ENCODE peak calls at places on chromosomes 2 and 18, in nine cellular contexts. One of them, this sample, is unnamed. For H3K9me3, the result is how much of the 10 kb centered on the place peaks cover.

GRCh38 chr2:124485659-124486058 is 460.6 kb downstream of the CNTNAP5 start:
- DNase-seq in trophoblast cell: no peak
- DNase-seq in MM.1S: no peak
- DNase-seq in thoracic aorta: no peak
- DNase-seq in upper lobe of left lung: no peak
- DNase-seq in neural progenitor cell: no peak
- DNase-seq in fibroblast of lung: no peak
- DNase-seq in pancreas: no peak
- DNase-seq in GM23248: no peak
- DNase-seq in this sample: no peak

GRCh38 chr2:182077451-182078142 is 91.9 kb downstream of the PPP1R1C start:
- DNase-seq in trophoblast cell: peak
- DNase-seq in MM.1S: peak
- DNase-seq in thoracic aorta: no peak
- DNase-seq in upper lobe of left lung: peak
- DNase-seq in neural progenitor cell: peak
- DNase-seq in fibroblast of lung: peak
- DNase-seq in pancreas: peak
- DNase-seq in GM23248: peak
- DNase-seq in this sample: no peak

GRCh38 chr18:56638232-56639093 is at the start of gene TXNL1:
- DNase-seq in trophoblast cell: peak
- DNase-seq in MM.1S: peak
- DNase-seq in thoracic aorta: peak
- DNase-seq in upper lobe of left lung: peak
- DNase-seq in neural progenitor cell: peak
- DNase-seq in fibroblast of lung: peak
- DNase-seq in pancreas: peak
- DNase-seq in GM23248: peak
- DNase-seq in this sample: peak

GRCh38 chr2:109369671-109370191 is 240.7 kb downstream of the SH3RF3 start:
- DNase-seq in trophoblast cell: no peak
- DNase-seq in MM.1S: no peak
- DNase-seq in thoracic aorta: no peak
- DNase-seq in upper lobe of left lung: peak
- DNase-seq in neural progenitor cell: no peak
- DNase-seq in fibroblast of lung: no peak
- DNase-seq in pancreas: no peak
- DNase-seq in GM23248: no peak
- DNase-seq in this sample: no peak

GRCh38 chr18:8890957-8891464 is 185.7 kb downstream of the MTCL1 start:
- DNase-seq in trophoblast cell: peak
- DNase-seq in MM.1S: no peak
- DNase-seq in thoracic aorta: no peak
- DNase-seq in upper lobe of left lung: no peak
- DNase-seq in neural progenitor cell: peak
- DNase-seq in fibroblast of lung: peak
- DNase-seq in pancreas: peak
- DNase-seq in GM23248: peak
- DNase-seq in this sample: no peak

GRCh38 chr2:202643012-202643858 is 8.5 kb downstream of the FAM117B start:
- DNase-seq in trophoblast cell: no peak
- DNase-seq in MM.1S: no peak
- DNase-seq in thoracic aorta: no peak
- DNase-seq in upper lobe of left lung: no peak
- DNase-seq in neural progenitor cell: no peak
- DNase-seq in fibroblast of lung: no peak
- DNase-seq in pancreas: no peak
- DNase-seq in GM23248: no peak
- DNase-seq in this sample: no peak

GRCh38 chr18:24075731-24076130 is 61.2 kb downstream of the TTC39C start:
- DNase-seq in trophoblast cell: no peak
- DNase-seq in MM.1S: no peak
- DNase-seq in thoracic aorta: no peak
- DNase-seq in upper lobe of left lung: no peak
- DNase-seq in neural progenitor cell: no peak
- DNase-seq in fibroblast of lung: no peak
- DNase-seq in pancreas: no peak
- DNase-seq in GM23248: peak
- DNase-seq in this sample: no peak

GRCh38 chr2:237563816-237564215 is 2.6 kb upstream of the PRLH start:
- DNase-seq in trophoblast cell: no peak
- DNase-seq in MM.1S: no peak
- DNase-seq in thoracic aorta: no peak
- DNase-seq in upper lobe of left lung: no peak
- DNase-seq in neural progenitor cell: peak
- DNase-seq in fibroblast of lung: peak
- DNase-seq in pancreas: peak
- DNase-seq in GM23248: peak
- DNase-seq in this sample: no peak

GRCh38 chr2:151238527-151239487 is 22.9 kb downstream of the RBM43 start:
- DNase-seq in trophoblast cell: peak
- DNase-seq in MM.1S: peak
- DNase-seq in thoracic aorta: no peak
- DNase-seq in upper lobe of left lung: peak
- DNase-seq in neural progenitor cell: peak
- DNase-seq in fibroblast of lung: peak
- DNase-seq in pancreas: no peak
- DNase-seq in GM23248: peak
- DNase-seq in this sample: no peak

GRCh38 chr2:11681722-11682589 is 12.0 kb upstream of the NTSR2 start:
- DNase-seq in trophoblast cell: peak
- DNase-seq in MM.1S: peak
- DNase-seq in thoracic aorta: no peak
- DNase-seq in upper lobe of left lung: peak
- DNase-seq in neural progenitor cell: peak
- DNase-seq in fibroblast of lung: no peak
- DNase-seq in pancreas: peak
- DNase-seq in GM23248: peak
- DNase-seq in this sample: peak

GRCh38 chr18:24875286-24875685 is 414.8 kb downstream of the HRH4 start:
- DNase-seq in trophoblast cell: no peak
- DNase-seq in MM.1S: no peak
- DNase-seq in thoracic aorta: no peak
- DNase-seq in upper lobe of left lung: no peak
- DNase-seq in neural progenitor cell: no peak
- DNase-seq in fibroblast of lung: no peak
- DNase-seq in pancreas: no peak
- DNase-seq in GM23248: peak
- DNase-seq in this sample: no peak

GRCh38 chr2:120720746-120721145 is 14.9 kb upstream of the GLI2 start:
- DNase-seq in trophoblast cell: no peak
- DNase-seq in MM.1S: no peak
- DNase-seq in thoracic aorta: no peak
- DNase-seq in upper lobe of left lung: no peak
- DNase-seq in neural progenitor cell: no peak
- DNase-seq in fibroblast of lung: no peak
- DNase-seq in pancreas: no peak
- DNase-seq in GM23248: no peak
- DNase-seq in this sample: no peak

GRCh38 chr2:225937625-225938024 is 538.1 kb downstream of the NYAP2 start:
- DNase-seq in trophoblast cell: no peak
- DNase-seq in MM.1S: peak
- DNase-seq in thoracic aorta: no peak
- DNase-seq in upper lobe of left lung: no peak
- DNase-seq in neural progenitor cell: peak
- DNase-seq in fibroblast of lung: peak
- DNase-seq in pancreas: no peak
- DNase-seq in GM23248: peak
- DNase-seq in this sample: no peak

DNA sequence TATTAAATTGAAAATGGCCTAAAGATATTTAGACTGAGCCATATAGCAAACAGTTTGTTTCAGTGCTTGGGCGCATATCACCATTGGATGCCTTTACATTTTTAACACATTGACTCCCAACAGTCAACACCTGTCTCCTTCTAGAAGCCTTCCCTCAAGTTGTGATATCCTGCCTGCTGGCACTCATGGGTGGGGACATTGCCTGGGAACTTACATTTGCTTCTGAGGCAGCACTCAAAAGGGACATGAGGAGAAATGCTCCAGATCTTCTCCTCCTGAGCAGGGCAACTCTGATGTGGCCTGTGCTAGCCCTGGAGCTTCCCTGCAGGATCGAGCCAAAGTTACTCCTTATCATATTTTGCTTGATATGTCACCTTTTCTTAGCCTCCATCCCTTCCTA is 392.2 kb downstream of the CDH7 start:
- DNase-seq in trophoblast cell: no peak
- DNase-seq in MM.1S: no peak
- DNase-seq in thoracic aorta: no peak
- DNase-seq in upper lobe of left lung: no peak
- DNase-seq in neural progenitor cell: no peak
- DNase-seq in fibroblast of lung: no peak
- DNase-seq in pancreas: no peak
- DNase-seq in GM23248: no peak
- DNase-seq in this sample: no peak
- H3K9me3 ChIP-seq in trophoblast cell: under half
- H3K9me3 ChIP-seq in MM.1S: under half
- H3K9me3 ChIP-seq in thoracic aorta: under half
- H3K9me3 ChIP-seq in upper lobe of left lung: under half
- H3K9me3 ChIP-seq in neural progenitor cell: under half
- H3K9me3 ChIP-seq in fibroblast of lung: under half
- H3K9me3 ChIP-seq in pancreas: under half
- H3K9me3 ChIP-seq in GM23248: under half
- H3K9me3 ChIP-seq in this sample: under half

GRCh38 chr2:234245945-234246344 is 195.4 kb downstream of the SPP2 start:
- DNase-seq in trophoblast cell: no peak
- DNase-seq in MM.1S: no peak
- DNase-seq in thoracic aorta: no peak
- DNase-seq in upper lobe of left lung: no peak
- DNase-seq in neural progenitor cell: no peak
- DNase-seq in fibroblast of lung: peak
- DNase-seq in pancreas: no peak
- DNase-seq in GM23248: peak
- DNase-seq in this sample: no peak

GRCh38 chr2:234243871-234244565 is 193.5 kb downstream of the SPP2 start:
- DNase-seq in trophoblast cell: no peak
- DNase-seq in MM.1S: peak
- DNase-seq in thoracic aorta: no peak
- DNase-seq in upper lobe of left lung: no peak
- DNase-seq in neural progenitor cell: no peak
- DNase-seq in fibroblast of lung: no peak
- DNase-seq in pancreas: no peak
- DNase-seq in GM23248: peak
- DNase-seq in this sample: no peak

GRCh38 chr2:234241656-234242445 is 191.3 kb downstream of the SPP2 start:
- DNase-seq in trophoblast cell: peak
- DNase-seq in MM.1S: no peak
- DNase-seq in thoracic aorta: no peak
- DNase-seq in upper lobe of left lung: no peak
- DNase-seq in neural progenitor cell: peak
- DNase-seq in fibroblast of lung: peak
- DNase-seq in pancreas: no peak
- DNase-seq in GM23248: peak
- DNase-seq in this sample: no peak

GRCh38 chr2:234240917-234241316 is 190.4 kb downstream of the SPP2 start:
- DNase-seq in trophoblast cell: no peak
- DNase-seq in MM.1S: no peak
- DNase-seq in thoracic aorta: no peak
- DNase-seq in upper lobe of left lung: no peak
- DNase-seq in neural progenitor cell: no peak
- DNase-seq in fibroblast of lung: peak
- DNase-seq in pancreas: no peak
- DNase-seq in GM23248: peak
- DNase-seq in this sample: no peak

DNA sequence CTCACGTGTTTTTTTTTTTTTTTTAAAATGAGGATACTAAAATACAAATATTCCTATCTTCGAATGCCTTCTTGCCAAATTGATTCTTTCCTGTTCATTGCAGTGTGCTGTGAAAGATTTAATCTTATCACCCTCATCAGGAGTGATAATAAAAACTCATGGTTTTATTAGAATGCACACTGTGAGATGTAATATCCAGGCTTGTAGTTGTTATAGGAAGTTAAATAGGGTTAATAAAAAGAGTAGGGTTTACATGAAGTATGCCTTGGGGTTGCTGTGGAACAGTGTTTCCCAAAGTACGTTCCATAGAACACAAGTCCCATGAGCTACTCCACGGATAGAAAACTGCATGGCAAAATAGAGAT is 191.9 kb downstream of the SPP2 start:
- DNase-seq in trophoblast cell: no peak
- DNase-seq in MM.1S: no peak
- DNase-seq in thoracic aorta: no peak
- DNase-seq in upper lobe of left lung: no peak
- DNase-seq in neural progenitor cell: no peak
- DNase-seq in fibroblast of lung: no peak
- DNase-seq in pancreas: no peak
- DNase-seq in GM23248: no peak
- DNase-seq in this sample: no peak
- H3K9me3 ChIP-seq in trophoblast cell: under half
- H3K9me3 ChIP-seq in MM.1S: under half
- H3K9me3 ChIP-seq in thoracic aorta: under half
- H3K9me3 ChIP-seq in upper lobe of left lung: under half
- H3K9me3 ChIP-seq in neural progenitor cell: under half
- H3K9me3 ChIP-seq in fibroblast of lung: under half
- H3K9me3 ChIP-seq in pancreas: under half
- H3K9me3 ChIP-seq in GM23248: under half
- H3K9me3 ChIP-seq in this sample: under half

GRCh38 chr2:30503007-30503691 is 56.1 kb downstream of the LCLAT1 start:
- DNase-seq in trophoblast cell: no peak
- DNase-seq in MM.1S: no peak
- DNase-seq in thoracic aorta: no peak
- DNase-seq in upper lobe of left lung: no peak
- DNase-seq in neural progenitor cell: no peak
- DNase-seq in fibroblast of lung: no peak
- DNase-seq in pancreas: no peak
- DNase-seq in GM23248: peak
- DNase-seq in this sample: no peak
- H3K9me3 ChIP-seq in trophoblast cell: under half
- H3K9me3 ChIP-seq in MM.1S: under half
- H3K9me3 ChIP-seq in thoracic aorta: under half
- H3K9me3 ChIP-seq in upper lobe of left lung: under half
- H3K9me3 ChIP-seq in neural progenitor cell: under half
- H3K9me3 ChIP-seq in fibroblast of lung: under half
- H3K9me3 ChIP-seq in pancreas: under half
- H3K9me3 ChIP-seq in GM23248: under half
- H3K9me3 ChIP-seq in this sample: under half

GRCh38 chr18:73414069-73414468 is 546.3 kb upstream of the NETO1 start:
- DNase-seq in trophoblast cell: no peak
- DNase-seq in MM.1S: no peak
- DNase-seq in thoracic aorta: no peak
- DNase-seq in upper lobe of left lung: no peak
- DNase-seq in neural progenitor cell: no peak
- DNase-seq in fibroblast of lung: no peak
- DNase-seq in pancreas: no peak
- DNase-seq in GM23248: no peak
- DNase-seq in this sample: no peak

GRCh38 chr18:73409242-73409641 is 541.5 kb upstream of the NETO1 start:
- DNase-seq in trophoblast cell: no peak
- DNase-seq in MM.1S: no peak
- DNase-seq in thoracic aorta: no peak
- DNase-seq in upper lobe of left lung: no peak
- DNase-seq in neural progenitor cell: no peak
- DNase-seq in fibroblast of lung: peak
- DNase-seq in pancreas: no peak
- DNase-seq in GM23248: no peak
- DNase-seq in this sample: no peak

GRCh38 chr18:73407506-73407905 is 539.7 kb upstream of the NETO1 start:
- DNase-seq in trophoblast cell: no peak
- DNase-seq in MM.1S: no peak
- DNase-seq in thoracic aorta: no peak
- DNase-seq in upper lobe of left lung: no peak
- DNase-seq in neural progenitor cell: no peak
- DNase-seq in fibroblast of lung: peak
- DNase-seq in pancreas: no peak
- DNase-seq in GM23248: peak
- DNase-seq in this sample: no peak

GRCh38 chr18:73408434-73408833 is 540.6 kb upstream of the NETO1 start:
- DNase-seq in trophoblast cell: no peak
- DNase-seq in MM.1S: no peak
- DNase-seq in thoracic aorta: no peak
- DNase-seq in upper lobe of left lung: no peak
- DNase-seq in neural progenitor cell: no peak
- DNase-seq in fibroblast of lung: peak
- DNase-seq in pancreas: no peak
- DNase-seq in GM23248: no peak
- DNase-seq in this sample: no peak
- H3K9me3 ChIP-seq in trophoblast cell: under half
- H3K9me3 ChIP-seq in MM.1S: under half
- H3K9me3 ChIP-seq in thoracic aorta: under half
- H3K9me3 ChIP-seq in upper lobe of left lung: under half
- H3K9me3 ChIP-seq in neural progenitor cell: under half
- H3K9me3 ChIP-seq in fibroblast of lung: under half
- H3K9me3 ChIP-seq in pancreas: under half
- H3K9me3 ChIP-seq in GM23248: under half
- H3K9me3 ChIP-seq in this sample: under half

This sample was measured in T-helper 17 cell.